ENCODE peak calls at places on chromosomes 3 and 15, in nine cellular contexts. K is Karpas-422; F is endothelial cell; R is anterior cingulate cortex; Y is NCI-H460; B is AG08395; H is HCT116; T is stimulated activated CD8-positive, alpha-beta memory T cell treated with anti-CD3 and anti-CD28 coated beads, Interleukin-15, amount 100 ng/mL, for 1 hour; W is SW480. Q is an unnamed sample.

GRCh38 chr3:41317718-41318117 is 118.4 kb downstream of the CTNNB1 start:
- DNase-seq in W (no peak), B (peak), T (no peak), R (no peak), K (no peak), Y (no peak), H (no peak), F (no peak), Q (peak)

GRCh38 chr3:15287565-15288330 is 44.6 kb downstream of the SH3BP5 start:
- DNase-seq in W (no peak), H (no peak), T (no peak), F (no peak), R (no peak), Y (no peak), K (peak), B (peak), Q (peak)

GRCh38 chr3:182258538-182259177 is 534.6 kb upstream of the ATP11B start:
- DNase-seq in K (peak), Y (peak), H (peak), W (peak), T (no peak), R (no peak), F (no peak), B (no peak), Q (no peak)

GRCh38 chr3:71580636-71581215 is 2.8 kb downstream of the FOXP1 start:
- DNase-seq in B (no peak), W (no peak), T (no peak), R (no peak), H (no peak), K (peak), Y (no peak), F (no peak), Q (no peak)

GRCh38 chr3:183371672-183371968 is 56.8 kb downstream of the MCF2L2 start:
- DNase-seq in F (no peak), T (no peak), Y (no peak), K (no peak), W (no peak), H (peak), B (no peak), R (no peak), Q (no peak)

GRCh38 chr3:72288955-72289707 is 504.2 kb upstream of the PROK2 start:
- DNase-seq in R (peak), F (no peak), K (peak), Y (no peak), T (no peak), W (no peak), B (peak), H (no peak), Q (peak)

GRCh38 chr3:42043116-42043796 is 47.9 kb upstream of the TRAK1 start:
- DNase-seq in H (no peak), B (no peak), R (no peak), W (no peak), K (peak), Y (no peak), F (peak), T (no peak), Q (no peak)

GRCh38 chr3:55292360-55292759 is 194.7 kb downstream of the WNT5A start:
- DNase-seq in H (no peak), T (no peak), Y (no peak), W (no peak), K (no peak), F (no peak), B (no peak), R (no peak), Q (no peak)

GRCh38 chr15:78828930-78829329 is 17.7 kb upstream of the ADAMTS7 start:
- DNase-seq in R (peak), T (no peak), Y (no peak), H (no peak), B (no peak), F (no peak), W (no peak), K (no peak), Q (no peak)

GRCh38 chr15:88954431-88955277 is 41.5 kb upstream of the MFGE8 start:
- DNase-seq in Y (peak), B (peak), K (peak), R (peak), W (no peak), T (no peak), H (no peak), F (no peak), Q (no peak)

GRCh38 chr3:81419196-81419595 is 342.2 kb downstream of the GBE1 start:
- DNase-seq in H (no peak), T (no peak), K (peak), R (no peak), W (peak), B (peak), Y (peak), F (no peak), Q (peak)

GRCh38 chr15:95793226-95793625 is 537.3 kb upstream of the NR2F2 start:
- DNase-seq in T (no peak), F (no peak), K (no peak), R (no peak), Y (no peak), W (no peak), H (no peak), B (peak), Q (peak)

GRCh38 chr3:50378024-50378423 is 18.7 kb upstream of the TMEM115 start:
- DNase-seq in F (no peak), Y (no peak), W (no peak), B (no peak), R (no peak), K (no peak), T (no peak), H (no peak), Q (no peak)

GRCh38 chr3:37833790-37834189 is 27.9 kb upstream of the CTDSPL start:
- DNase-seq in W (no peak), K (peak), H (no peak), T (no peak), F (peak), Y (no peak), B (no peak), R (no peak), Q (no peak)

GRCh38 chr3:155805204-155805801 is 775 bp downstream of the C3orf33 start:
- DNase-seq in Y (peak), T (peak), H (peak), K (peak), W (no peak), B (peak), F (no peak), R (no peak), Q (no peak)

GRCh38 chr3:16474304-16474703 is 39.2 kb downstream of the RFTN1 start:
- DNase-seq in T (no peak), Y (no peak), K (no peak), W (no peak), F (no peak), H (no peak), B (no peak), R (no peak), Q (peak)

GRCh38 chr3:159829056-159829995 is 159.3 kb upstream of the IL12A start:
- DNase-seq in F (no peak), H (peak), K (no peak), T (no peak), Y (peak), B (peak), R (no peak), W (peak), Q (peak)

GRCh38 chr15:35674873-35675781 is 129.2 kb upstream of the DPH6 start:
- DNase-seq in Y (no peak), B (peak), H (no peak), R (no peak), W (no peak), K (no peak), F (no peak), T (no peak), Q (peak)

GRCh38 chr3:11379238-11379823 is 107.1 kb downstream of the ATG7 start:
- DNase-seq in F (peak), R (no peak), B (peak), K (peak), H (peak), Y (peak), W (peak), T (no peak), Q (peak)

GRCh38 chr15:98174286-98174685 is 213.8 kb downstream of the ARRDC4 start:
- DNase-seq in B (no peak), R (no peak), F (no peak), W (peak), K (no peak), Y (no peak), T (no peak), H (no peak), Q (peak)

GRCh38 chr3:59699648-59700320 is 650.0 kb upstream of the CFAP20DC start:
- DNase-seq in R (no peak), F (no peak), W (no peak), K (no peak), H (no peak), T (no peak), B (no peak), Y (no peak), Q (no peak)

GRCh38 chr3:138549578-138549977 is 44.5 kb downstream of the CEP70 start:
- DNase-seq in H (no peak), K (no peak), R (no peak), T (no peak), Y (no peak), F (no peak), W (no peak), B (no peak), Q (no peak)

GRCh38 chr15:50128266-50128665 is 9.2 kb upstream of the ATP8B4 start:
- DNase-seq in K (no peak), H (no peak), F (no peak), R (peak), B (no peak), Y (no peak), T (no peak), W (no peak), Q (peak)

GRCh38 chr3:60086811-60087210 is 1037.0 kb upstream of the CFAP20DC start:
- DNase-seq in T (no peak), F (no peak), H (peak), K (no peak), R (no peak), B (peak), W (peak), Y (no peak), Q (no peak)

GRCh38 chr3:148269816-148270215 is 427.9 kb upstream of the AGTR1 start:
- DNase-seq in T (no peak), R (peak), F (no peak), W (peak), H (peak), Y (no peak), B (no peak), K (no peak), Q (no peak)

GRCh38 chr15:76517910-76518309 is 181.3 kb downstream of the ISL2 start:
- DNase-seq in T (no peak), Y (no peak), F (no peak), W (no peak), K (no peak), B (no peak), H (no peak), R (no peak), Q (no peak)

GRCh38 chr3:184155644-184156521 is 706 bp downstream of the DVL3 start:
- DNase-seq in H (no peak), F (no peak), R (peak), Y (no peak), T (peak), W (peak), B (peak), K (peak), Q (peak)